ENCODE peak calls at places on chromosomes 16 and 17, in five cellular contexts. One of them, this sample, is unnamed.

GRCh38 chr17:78377858-78378224 is 608 bp upstream of the PGS1 start:
- DNase-seq in fibroblast of villous mesenchyme: no peak
- DNase-seq in adipocyte: no peak
- DNase-seq in mucosa of gallbladder: no peak
- DNase-seq in activated T-cell treated with anti-CD3 and anti-CD28 coated beads for 1 hour: no peak
- DNase-seq in this sample: no peak

GRCh38 chr16:58393138-58393504 is 850 bp downstream of the GINS3 start:
- DNase-seq in fibroblast of villous mesenchyme: peak; percentile 8
- DNase-seq in adipocyte: peak; percentile 20
- DNase-seq in mucosa of gallbladder: no peak
- DNase-seq in activated T-cell treated with anti-CD3 and anti-CD28 coated beads for 1 hour: no peak
- DNase-seq in this sample: no peak

GRCh38 chr16:7268182-7268581 is 64.5 kb upstream of the RBFOX1 start:
- DNase-seq in fibroblast of villous mesenchyme: no peak
- DNase-seq in adipocyte: peak; percentile 7
- DNase-seq in mucosa of gallbladder: peak; percentile 15
- DNase-seq in activated T-cell treated with anti-CD3 and anti-CD28 coated beads for 1 hour: no peak
- DNase-seq in this sample: no peak

GRCh38 chr17:58007781-58008706 is 998 bp upstream of the SRSF1 start:
- DNase-seq in fibroblast of villous mesenchyme: no peak
- DNase-seq in adipocyte: no peak
- DNase-seq in mucosa of gallbladder: no peak
- DNase-seq in activated T-cell treated with anti-CD3 and anti-CD28 coated beads for 1 hour: no peak
- DNase-seq in this sample: no peak

GRCh38 chr17:44396946-44397345 is 7.5 kb upstream of the ITGA2B start:
- DNase-seq in fibroblast of villous mesenchyme: no peak
- DNase-seq in adipocyte: no peak
- DNase-seq in mucosa of gallbladder: no peak
- DNase-seq in activated T-cell treated with anti-CD3 and anti-CD28 coated beads for 1 hour: no peak
- DNase-seq in this sample: no peak

GRCh38 chr16:87241135-87241771 is 75.9 kb downstream of the C16orf95 start:
- DNase-seq in fibroblast of villous mesenchyme: no peak
- DNase-seq in adipocyte: no peak
- DNase-seq in mucosa of gallbladder: no peak
- DNase-seq in activated T-cell treated with anti-CD3 and anti-CD28 coated beads for 1 hour: no peak
- DNase-seq in this sample: no peak

GRCh38 chr16:77273-77806 is 685 bp upstream of the MPG start:
- DNase-seq in fibroblast of villous mesenchyme: peak; percentile 69
- DNase-seq in adipocyte: peak; percentile 71
- DNase-seq in mucosa of gallbladder: peak; percentile 40
- DNase-seq in activated T-cell treated with anti-CD3 and anti-CD28 coated beads for 1 hour: no peak
- DNase-seq in this sample: no peak

GRCh38 chr17:29722411-29723198 is 99.9 kb upstream of the CORO6 start:
- DNase-seq in fibroblast of villous mesenchyme: peak; percentile 97
- DNase-seq in adipocyte: peak; percentile 94
- DNase-seq in mucosa of gallbladder: peak; percentile 62
- DNase-seq in activated T-cell treated with anti-CD3 and anti-CD28 coated beads for 1 hour: peak; percentile 8
- DNase-seq in this sample: no peak